ENCODE peak calls at places on chromosomes 3 and 15, in four cellular contexts. K, X, O and F are unnamed samples.

GRCh38 chr3:136667081-136667480 is 85.1 kb downstream of the STAG1 start:
- DNase-seq in K (no peak), X (no peak), O (no peak), F (no peak)

GRCh38 chr3:120688121-120688520 is 6.1 kb upstream of the HGD start:
- DNase-seq in K (no peak), X (peak), O (no peak), F (no peak)

GRCh38 chr3:185279582-185280138 is 25.8 kb upstream of the EHHADH start:
- DNase-seq in K (peak), X (no peak), O (no peak), F (no peak)

GRCh38 chr15:40754574-40754882 is 526 bp downstream of the RMDN3 start:
- DNase-seq in K (peak), X (no peak), O (peak), F (no peak)

GRCh38 chr15:31473384-31474058 is 146.9 kb downstream of the KLF13 start:
- DNase-seq in K (no peak), X (no peak), O (no peak), F (no peak)

GRCh38 chr15:62782100-62782791 is 260.3 kb upstream of the TPM1 start:
- DNase-seq in K (no peak), X (peak), O (peak), F (peak)

GRCh38 chr3:5162102-5162501 is 25.4 kb upstream of the EDEM1 start:
- DNase-seq in K (no peak), X (peak), O (no peak), F (no peak)

GRCh38 chr3:110234831-110235230 is 836.8 kb upstream of the NECTIN3 start:
- DNase-seq in K (no peak), X (no peak), O (no peak), F (no peak)

GRCh38 chr3:172987268-172987667 is 153.8 kb downstream of the SPATA16 start:
- DNase-seq in K (no peak), X (no peak), O (peak), F (no peak)

GRCh38 chr15:62644874-62645755 is 397.4 kb upstream of the TPM1 start:
- DNase-seq in K (no peak), X (no peak), O (no peak), F (no peak)

GRCh38 chr3:78725703-78726246 is 1042.0 kb downstream of the ROBO1 start:
- DNase-seq in K (no peak), X (no peak), O (no peak), F (no peak)

GRCh38 chr3:71466483-71466882 is 117.0 kb downstream of the FOXP1 start:
- DNase-seq in K (no peak), X (no peak), O (no peak), F (no peak)

GRCh38 chr15:78050441-78050809 is 27.1 kb downstream of the TBC1D2B start:
- DNase-seq in K (peak), X (no peak), O (no peak), F (peak)

GRCh38 chr15:92268900-92269299 is 124.8 kb upstream of the ST8SIA2 start:
- DNase-seq in K (no peak), X (no peak), O (peak), F (no peak)

GRCh38 chr3:105828703-105829102 is 40.1 kb downstream of the CBLB start:
- DNase-seq in K (no peak), X (no peak), O (no peak), F (no peak)

GRCh38 chr3:52452126-52452525 is 1.7 kb downstream of the TNNC1 start:
- DNase-seq in K (no peak), X (no peak), O (no peak), F (no peak)

GRCh38 chr3:52454938-52455282 is 494 bp upstream of the NISCH start:
- DNase-seq in K (no peak), X (no peak), O (no peak), F (no peak)

GRCh38 chr3:52452570-52453221 is 1.1 kb downstream of the TNNC1 start:
- DNase-seq in K (no peak), X (no peak), O (no peak), F (no peak)

GRCh38 chr3:52454235-52454937 is 545 bp upstream of the TNNC1 start:
- DNase-seq in K (no peak), X (no peak), O (no peak), F (no peak)

GRCh38 chr3:52453496-52454234 is at the start of gene TNNC1:
- DNase-seq in K (no peak), X (no peak), O (peak), F (no peak)
- H3K4me3 ChIP-seq in K (peak), X (no peak), O (no peak), F (peak)

GRCh38 chr3:69838696-69839515 is 99.6 kb downstream of the MITF start:
- DNase-seq in K (no peak), X (no peak), O (no peak), F (no peak)
- H3K4me3 ChIP-seq in K (no peak), X (peak), O (no peak), F (no peak)

GRCh38 chr3:12871404-12871983 is 30.1 kb upstream of the RPL32 start:
- DNase-seq in K (no peak), X (no peak), O (no peak), F (no peak)

GRCh38 chr3:12866836-12867235 is 25.5 kb upstream of the RPL32 start:
- DNase-seq in K (no peak), X (no peak), O (no peak), F (no peak)

GRCh38 chr3:12868039-12869024 is 27.0 kb upstream of the RPL32 start:
- DNase-seq in K (peak), X (peak), O (peak), F (peak)

GRCh38 chr3:12870942-12871341 is 29.6 kb upstream of the RPL32 start:
- DNase-seq in K (no peak), X (no peak), O (no peak), F (no peak)

DNA sequence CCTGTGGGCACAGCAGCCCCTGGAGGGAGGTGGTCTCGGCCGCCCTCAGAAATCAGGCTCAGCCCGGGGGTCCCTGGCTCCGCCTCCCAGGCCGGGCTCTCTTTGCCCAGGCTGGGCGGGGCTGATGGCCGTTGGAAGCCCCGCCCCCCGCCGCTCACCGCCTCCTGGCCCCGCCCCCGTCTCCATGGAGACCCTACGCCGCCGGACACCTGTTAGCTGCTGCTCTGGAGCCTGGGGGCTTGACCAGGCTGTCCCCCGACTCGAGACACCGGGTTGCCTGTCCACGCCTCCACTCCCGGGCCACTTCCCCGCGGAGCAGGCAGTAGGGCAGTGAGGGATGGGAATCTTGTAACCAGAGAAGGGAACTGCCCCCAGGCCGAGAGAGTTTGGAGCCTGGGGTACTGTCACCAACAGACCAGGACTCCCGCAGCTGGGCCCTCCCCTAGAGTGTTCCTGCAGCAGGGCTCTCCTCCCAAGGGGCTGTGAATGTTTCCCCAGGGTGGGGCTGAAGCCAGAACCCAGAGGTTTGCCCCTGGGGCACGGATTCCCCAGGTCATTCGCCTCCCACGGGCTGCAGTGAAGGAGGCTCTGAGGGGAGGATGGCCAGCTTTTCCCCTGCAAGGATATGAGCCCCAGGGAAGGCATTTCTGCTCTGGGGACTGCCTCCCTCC is 27.8 kb upstream of the RPL32 start:
- DNase-seq in K (no peak), X (no peak), O (peak), F (no peak)
- H3K4me3 ChIP-seq in K (no peak), X (peak), O (peak), F (no peak)

DNA sequence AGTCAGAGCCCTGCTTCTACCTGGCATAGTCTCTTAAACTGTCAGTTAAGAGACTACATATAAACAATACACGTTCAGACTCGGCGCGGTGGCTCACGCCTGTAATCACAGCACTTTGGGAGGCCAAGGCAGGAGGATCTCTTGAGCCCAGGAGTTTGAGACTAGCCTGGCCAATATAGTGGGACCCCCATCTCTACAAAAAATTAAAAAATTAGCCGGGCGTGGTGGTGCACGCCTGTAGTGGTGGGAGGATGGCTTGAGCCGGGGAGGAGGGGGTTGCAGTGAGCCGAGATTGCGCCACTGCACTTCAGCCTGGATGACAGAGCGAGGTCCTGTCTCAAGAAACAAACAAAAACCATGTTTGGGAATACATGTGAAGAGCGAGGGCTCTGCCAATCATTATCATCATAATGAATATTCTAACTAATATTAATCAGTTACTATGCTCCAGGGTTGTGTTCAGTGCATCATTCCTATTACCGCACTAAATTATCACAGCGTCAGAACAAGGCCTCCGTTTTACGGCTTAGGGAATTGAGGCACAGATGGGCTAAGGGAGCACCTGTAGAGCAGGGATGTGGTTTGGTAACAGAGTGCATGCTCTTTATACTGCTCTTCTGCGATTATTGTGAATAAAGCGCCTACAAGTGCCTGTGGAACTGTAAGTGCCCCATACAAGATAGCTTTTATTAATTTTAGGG is 844 bp upstream of the UQCC5 start:
- DNase-seq in K (no peak), X (no peak), O (no peak), F (no peak)
- H3K4me3 ChIP-seq in K (peak), X (no peak), O (peak), F (peak)

GRCh38 chr15:42275780-42276395 is 2.7 kb upstream of the TMEM87A start:
- DNase-seq in K (no peak), X (no peak), O (peak), F (no peak)
- H3K4me3 ChIP-seq in K (peak), X (no peak), O (peak), F (no peak)

GRCh38 chr15:99603828-99604227 is 38.0 kb downstream of the MEF2A start:
- DNase-seq in K (no peak), X (no peak), O (no peak), F (no peak)

GRCh38 chr15:99605990-99606389 is 40.2 kb downstream of the MEF2A start:
- DNase-seq in K (no peak), X (no peak), O (no peak), F (no peak)

GRCh38 chr15:99605490-99605931 is 39.7 kb downstream of the MEF2A start:
- DNase-seq in K (no peak), X (no peak), O (no peak), F (no peak)

GRCh38 chr15:99606646-99607045 is 40.9 kb downstream of the MEF2A start:
- DNase-seq in K (no peak), X (no peak), O (no peak), F (no peak)

DNA sequence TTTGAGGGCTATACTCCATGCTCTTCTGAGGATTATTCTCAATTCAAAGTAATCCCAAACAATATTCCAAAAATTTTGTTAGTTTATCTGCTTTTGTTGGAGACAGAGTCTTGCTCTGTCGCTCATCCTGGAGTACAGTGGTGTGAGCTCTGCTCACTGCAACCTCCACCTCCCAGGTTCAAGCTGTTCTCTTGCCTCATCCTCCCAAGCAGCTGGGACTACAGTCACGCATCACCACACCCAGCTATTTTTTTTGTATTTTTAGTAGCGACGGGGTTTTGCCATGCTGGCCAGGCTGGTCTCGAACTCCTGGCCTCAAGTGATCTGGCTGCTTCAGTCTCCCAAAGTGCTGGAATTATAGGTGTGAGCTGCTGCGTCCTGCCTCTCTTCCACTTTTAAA is 39.1 kb downstream of the MEF2A start:
- DNase-seq in K (no peak), X (no peak), O (no peak), F (no peak)
- H3K4me3 ChIP-seq in K (no peak), X (no peak), O (no peak), F (no peak)

GRCh38 chr3:33438871-33439270 is 1.3 kb downstream of the UBP1 start:
- DNase-seq in K (peak), X (no peak), O (no peak), F (no peak)
- H3K4me3 ChIP-seq in K (peak), X (peak), O (peak), F (peak)

DNA sequence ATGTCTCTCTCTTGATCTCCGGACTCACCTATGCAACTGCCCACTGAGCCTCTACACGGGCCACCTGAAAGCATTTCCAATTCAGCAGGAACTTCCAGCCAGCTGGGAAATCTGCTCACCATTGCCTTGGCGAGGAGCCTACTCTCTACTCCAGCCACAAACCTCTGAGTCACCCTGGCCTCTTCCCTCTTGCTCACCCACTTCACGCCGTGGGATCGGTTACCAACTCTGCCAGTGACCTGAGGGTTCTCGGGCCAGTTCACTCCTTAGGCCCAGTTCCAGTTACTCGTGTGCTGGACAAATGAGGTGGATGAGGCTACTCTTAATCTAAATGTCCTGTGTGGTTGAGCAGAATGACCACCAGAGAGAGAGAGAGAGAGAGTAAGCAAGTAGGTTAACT is 70.1 kb downstream of the CEMIP start:
- DNase-seq in K (no peak), X (peak), O (no peak), F (no peak)
- H3K4me3 ChIP-seq in K (no peak), X (no peak), O (no peak), F (no peak)